ENCODE peak calls at places on chromosomes 4 and X, in four cellular contexts. L, H, U and G are unnamed samples.

GRCh38 chrX:49910344-49910743 is 12.1 kb upstream of the CLCN5 start:
- DNase-seq in L (no peak), H (no peak), U (no peak), G (no peak)

GRCh38 chrX:86195343-86195742 is 47.1 kb downstream of the DACH2 start:
- DNase-seq in L (no peak), H (no peak), U (no peak), G (no peak)

GRCh38 chr4:19437008-19437407 is 814.7 kb upstream of the SLIT2 start:
- DNase-seq in U (no peak), L (no peak), H (no peak), G (no peak)

GRCh38 chr4:146458594-146458993 is 63.1 kb downstream of the SLC10A7 start:
- DNase-seq in U (no peak), H (no peak), L (no peak), G (no peak)

GRCh38 chr4:85358831-85359230 is 116.1 kb upstream of the ARHGAP24 start:
- DNase-seq in U (no peak), L (no peak), H (no peak), G (no peak)

GRCh38 chrX:46758163-46758955 is 559 bp downstream of the SLC9A7 start:
- DNase-seq in H (no peak), L (no peak), U (no peak), G (peak; percentile 5)

GRCh38 chrX:134544614-134545255 is 84.8 kb downstream of the HPRT1 start:
- DNase-seq in L (no peak), H (no peak), U (no peak), G (peak; percentile 49)

GRCh38 chr4:139443661-139444060 is 10.3 kb upstream of the RAB33B start:
- DNase-seq in H (no peak), U (no peak), L (no peak), G (no peak)

GRCh38 chr4:2811830-2812599 is 19.1 kb downstream of the SH3BP2 start:
- DNase-seq in L (peak; percentile 40), H (no peak), U (peak; percentile 59), G (peak; percentile 82)

GRCh38 chr4:125726121-125726520 is 411.4 kb downstream of the FAT4 start:
- DNase-seq in H (no peak), L (no peak), U (no peak), G (no peak)

GRCh38 chrX:72576161-72576896 is 3.7 kb upstream of the HDAC8 start:
- DNase-seq in U (peak; percentile 1), H (no peak), L (no peak), G (no peak)

GRCh38 chr4:79759793-79760192 is 313.2 kb downstream of the ANTXR2 start:
- DNase-seq in H (no peak), L (no peak), U (no peak), G (no peak)

GRCh38 chr4:36785965-36786364 is 458.6 kb upstream of the NWD2 start:
- DNase-seq in H (no peak), L (no peak), U (no peak), G (no peak)

GRCh38 chr4:10732235-10732975 is 47.8 kb upstream of the CLNK start:
- DNase-seq in L (peak; percentile 83), U (no peak), H (no peak), G (no peak)

GRCh38 chr4:113760094-113760851 is 1.3 kb downstream of the CAMK2D start:
- DNase-seq in L (no peak), H (no peak), U (no peak), G (no peak)

GRCh38 chr4:86493460-86493859 is 100.7 kb upstream of the PTPN13 start:
- DNase-seq in H (no peak), L (no peak), U (no peak), G (no peak)

GRCh38 chrX:2766921-2767320 is 15.1 kb downstream of the XG start:
- DNase-seq in L (no peak), H (no peak), U (no peak), G (no peak)

GRCh38 chr4:113575391-113575790 is 186.1 kb downstream of the CAMK2D start:
- DNase-seq in H (no peak), U (no peak), L (no peak), G (no peak)

GRCh38 chrX:7841084-7841805 is 1.7 kb upstream of the VCX start:
- DNase-seq in U (no peak), H (no peak), L (no peak), G (no peak)

GRCh38 chr4:13547563-13548041 is 3.3 kb upstream of the NKX3-2 start:
- DNase-seq in H (no peak), L (no peak), U (no peak), G (peak; percentile 56)

GRCh38 chr4:55853484-55854046 is at the start of gene EXOC1:
- DNase-seq in U (peak; percentile 95), H (peak; percentile 93), L (peak; percentile 82), G (peak; percentile 92)

GRCh38 chr4:83259586-83259985 is 25.0 kb downstream of the COQ2 start:
- DNase-seq in U (no peak), L (no peak), H (no peak), G (no peak)

GRCh38 chr4:5979981-5980380 is 38.2 kb downstream of the C4orf50 start:
- DNase-seq in U (no peak), H (no peak), L (no peak), G (peak; percentile 80)

GRCh38 chrX:37883196-37883595 is 35.8 kb upstream of the DYNLT3 start:
- DNase-seq in H (no peak), L (no peak), U (no peak), G (no peak)

GRCh38 chrX:81174286-81174685 is 27.4 kb downstream of the HMGN5 start:
- DNase-seq in H (no peak), U (peak; percentile 3), L (no peak), G (no peak)

GRCh38 chr4:2788532-2789103 is 4.3 kb upstream of the SH3BP2 start:
- DNase-seq in H (peak; percentile 46), L (no peak), U (no peak), G (peak; percentile 89)

GRCh38 chr4:122481766-122482405 is 25.4 kb upstream of the IL2 start:
- DNase-seq in H (no peak), L (no peak), U (no peak), G (no peak)

GRCh38 chr4:38145033-38145673 is 185.0 kb downstream of the PTTG2 start:
- DNase-seq in U (no peak), L (no peak), H (no peak), G (no peak)

DNA sequence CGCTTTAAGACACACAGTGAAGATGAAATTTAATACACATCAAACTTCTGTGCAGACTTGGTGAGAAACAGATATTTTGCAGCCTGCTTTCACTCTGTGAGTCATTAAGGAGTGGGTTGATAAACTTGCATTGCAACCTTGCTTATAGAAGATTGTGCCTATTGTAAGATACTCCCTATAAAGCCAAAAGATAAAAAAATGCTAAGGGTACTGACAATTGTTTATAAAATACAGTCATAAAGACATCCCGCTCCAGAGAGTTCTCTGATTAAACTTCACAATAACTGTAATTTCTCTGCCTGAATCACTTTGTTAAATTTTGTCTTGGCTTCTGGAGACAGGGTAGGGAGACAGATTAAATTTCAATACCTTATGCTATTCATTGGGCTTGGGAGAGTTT is 49.1 kb downstream of the GALNT7 start:
- DNase-seq in U (no peak), L (no peak), H (peak; percentile 21), G (no peak)
- TF ChIP-seq NFIC in U (no peak), L (no peak), H (no peak), G (no peak)

GRCh38 chrX:40143001-40143400 is 45.2 kb upstream of the BCOR start:
- DNase-seq in L (no peak), H (no peak), U (no peak), G (no peak)

GRCh38 chrX:40142417-40142816 is 44.7 kb upstream of the BCOR start:
- DNase-seq in L (no peak), H (no peak), U (no peak), G (no peak)

GRCh38 chrX:40143987-40144386 is 46.2 kb upstream of the BCOR start:
- DNase-seq in U (no peak), L (no peak), H (no peak), G (no peak)

GRCh38 chrX:40144576-40144975 is 46.8 kb upstream of the BCOR start:
- DNase-seq in U (no peak), H (no peak), L (no peak), G (no peak)

DNA sequence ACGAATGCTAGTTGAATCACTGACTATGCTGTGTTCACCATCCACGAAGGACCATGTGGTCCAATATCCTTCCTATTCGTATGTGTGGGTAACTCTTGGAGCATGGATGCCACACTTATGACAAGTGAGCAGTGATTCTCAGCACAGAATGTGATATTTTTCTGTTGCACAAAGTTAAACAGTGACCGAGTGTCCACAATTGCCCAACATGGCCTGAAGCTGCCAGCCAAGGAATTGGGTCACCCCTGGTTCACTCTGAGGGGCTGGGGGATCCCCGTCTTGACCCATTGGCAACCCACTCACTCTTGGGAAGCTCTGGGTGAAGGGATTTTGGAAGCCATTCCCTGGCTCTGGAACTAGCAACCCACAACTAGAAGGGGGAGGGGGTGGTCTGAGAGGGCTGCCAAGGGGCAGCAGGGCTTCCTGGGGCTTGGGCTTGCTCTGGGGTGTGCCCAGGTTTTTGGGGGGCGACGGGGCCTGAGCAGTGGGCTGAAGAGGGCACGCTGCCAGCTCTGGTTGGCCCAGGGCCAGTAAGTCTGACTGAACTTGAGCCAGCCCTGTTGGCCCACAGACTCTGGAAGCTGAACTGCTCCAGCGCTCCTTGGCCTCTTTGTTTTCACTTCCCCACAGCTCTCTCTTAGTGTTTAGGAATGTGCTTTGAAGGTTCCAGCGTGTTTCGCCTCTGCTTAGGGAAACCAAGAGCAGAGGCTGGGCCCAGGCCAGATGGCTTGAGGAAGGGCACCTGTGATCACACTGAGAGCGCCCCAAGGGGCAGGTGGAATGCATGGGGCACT is 43.1 kb upstream of the BCOR start:
- DNase-seq in L (no peak), H (no peak), U (peak; percentile 56), G (no peak)
- TF ChIP-seq NFIC in L (no peak), H (peak; percentile 66), U (peak; percentile 35), G (peak; percentile 50)

GRCh38 chr4:14568356-14568755 is 433.9 kb upstream of the CPEB2 start:
- DNase-seq in U (no peak), L (no peak), H (no peak), G (no peak)
- TF ChIP-seq NFIC in U (no peak), L (no peak), H (no peak), G (no peak)

GRCh38 chr4:7051144-7051495 is 7.9 kb downstream of the TADA2B start:
- DNase-seq in U (no peak), L (no peak), H (no peak), G (no peak)
- TF ChIP-seq NFIC in U (no peak), L (no peak), H (no peak), G (no peak)

GRCh38 chrX:51891821-51892551 is 1.4 kb upstream of the MAGED1 start:
- DNase-seq in H (no peak), U (no peak), L (no peak), G (peak; percentile 35)

GRCh38 chrX:51896626-51897025 is 3.2 kb downstream of the MAGED1 start:
- DNase-seq in H (no peak), L (no peak), U (no peak), G (no peak)

GRCh38 chrX:51892921-51893745 is at the start of gene MAGED1:
- DNase-seq in L (peak; percentile 84), U (peak; percentile 90), H (no peak), G (peak; percentile 79)

GRCh38 chrX:51893931-51894696 is 691 bp downstream of the MAGED1 start:
- DNase-seq in L (no peak), H (no peak), U (no peak), G (peak; percentile 52)

GRCh38 chrX:51894697-51895336 is 1.4 kb downstream of the MAGED1 start:
- DNase-seq in U (no peak), L (no peak), H (no peak), G (peak; percentile 46)
- TF ChIP-seq NFIC in U (no peak), L (no peak), H (no peak), G (no peak)

GRCh38 chr4:31045151-31045550 is 325.0 kb downstream of the PCDH7 start:
- DNase-seq in H (no peak), U (no peak), L (no peak), G (no peak)
- TF ChIP-seq NFIC in H (no peak), U (no peak), L (no peak), G (no peak)